ENCODE peak calls at places on chromosomes 2 and 18, in five cellular contexts. K is NCI-H1694; I is stimulated activated CD4-positive, alpha-beta T cell treated with anti-CD3 and anti-CD28 coated beads, Interleukin-2, amount 100 ng/mL, for 48 hours; Z is stimulated activated CD8-positive, alpha-beta memory T cell treated with anti-CD3 and anti-CD28 coated beads, Interleukin-7, amount 100 ng/mL, for 1 hour; S is body of pancreas. N is an unnamed sample.
A peak's percentile ranks its signal among the peaks of the same experiment; 100 is the strongest.

GRCh38 chr2:45675130-45675812 is 23.8 kb downstream of the PRKCE start:
- DNase-seq in S (peak; percentile 78), I (no peak), Z (no peak), K (peak; percentile 50), N (no peak)

GRCh38 chr2:213934560-213934959 is 476.3 kb upstream of the VWC2L start:
- DNase-seq in I (no peak), Z (no peak), K (peak; percentile 10), S (no peak), N (no peak)

GRCh38 chr2:53785378-53785777 is 1.4 kb downstream of the ASB3 start:
- DNase-seq in Z (no peak), S (no peak), K (no peak), I (no peak), N (no peak)

GRCh38 chr2:195563857-195564512 is 93.0 kb upstream of the SLC39A10 start:
- DNase-seq in K (no peak), Z (no peak), I (no peak), S (no peak), N (no peak)

GRCh38 chr2:239590995-239591915 is 190.4 kb upstream of the HDAC4 start:
- DNase-seq in S (peak; percentile 2), I (no peak), K (no peak), Z (no peak), N (no peak)

GRCh38 chr2:119028327-119029174 is 86.6 kb downstream of the MARCO start:
- DNase-seq in I (no peak), Z (no peak), K (peak; percentile 50), S (peak; percentile 53), N (peak; percentile 74)

GRCh38 chr18:73879771-73880170 is 267.9 kb downstream of the FBXO15 start:
- DNase-seq in S (no peak), I (no peak), Z (no peak), K (no peak), N (no peak)

GRCh38 chr18:59385191-59385590 is 26.1 kb upstream of the LMAN1 start:
- DNase-seq in K (no peak), S (no peak), Z (no peak), I (no peak), N (no peak)

GRCh38 chr2:61707984-61708852 is 145.6 kb downstream of the FAM161A start:
- DNase-seq in Z (no peak), I (no peak), S (peak; percentile 65), K (peak; percentile 14), N (no peak)

GRCh38 chr2:28673338-28673737 is 78.3 kb upstream of the PPP1CB start:
- DNase-seq in S (no peak), I (no peak), K (no peak), Z (no peak), N (no peak)

GRCh38 chr2:26018184-26018716 is 15.6 kb upstream of the RAB10 start:
- DNase-seq in K (peak; percentile 57), S (peak; percentile 93), I (peak; percentile 18), Z (no peak), N (peak; percentile 89)

GRCh38 chr2:10400978-10401951 is 46.9 kb downstream of the ODC1 start:
- DNase-seq in K (no peak), S (no peak), I (no peak), Z (no peak), N (no peak)

GRCh38 chr2:238509151-238509820 is 82.6 kb downstream of the ASB1 start:
- DNase-seq in I (no peak), K (no peak), S (no peak), Z (no peak), N (no peak)

GRCh38 chr2:138689705-138690104 is 90.5 kb downstream of the NXPH2 start:
- DNase-seq in K (no peak), I (no peak), Z (no peak), S (no peak), N (no peak)

GRCh38 chr2:195395351-195395750 is 261.7 kb upstream of the SLC39A10 start:
- DNase-seq in S (no peak), K (no peak), I (no peak), Z (no peak), N (no peak)

GRCh38 chr18:35713545-35713944 is 132.0 kb downstream of the GALNT1 start:
- DNase-seq in K (no peak), I (no peak), Z (no peak), S (no peak), N (no peak)

GRCh38 chr2:54380627-54381026 is 75.5 kb upstream of the SPTBN1 start:
- DNase-seq in S (no peak), I (no peak), K (no peak), Z (no peak), N (no peak)

GRCh38 chr2:102478686-102479470 is 5.9 kb downstream of the SLC9A4 start:
- DNase-seq in Z (no peak), K (no peak), S (no peak), I (no peak), N (peak; percentile 17)

GRCh38 chr2:190637331-190637734 is 11.6 kb upstream of the NAB1 start:
- DNase-seq in K (no peak), Z (no peak), S (no peak), I (no peak), N (no peak)

GRCh38 chr2:122422384-122422991 is 667.0 kb downstream of the TSN start:
- DNase-seq in I (no peak), Z (no peak), S (no peak), K (no peak), N (no peak)

GRCh38 chr2:240232961-240233890 is 92.8 kb upstream of the OTOS start:
- DNase-seq in S (peak; percentile 96), I (peak; percentile 75), K (peak; percentile 39), Z (peak; percentile 23), N (peak; percentile 96)

GRCh38 chr18:79825913-79826312 is 28.2 kb downstream of the KCNG2 start:
- DNase-seq in I (no peak), S (no peak), Z (no peak), K (no peak), N (no peak)